ENCODE peak calls at places on chromosome 17, in nine cellular contexts. S, C, N, R, D, F, Z, W and E are unnamed samples.

GRCh38 chr17:9285602-9286001 is 264.3 kb downstream of the NTN1 start:
- DNase-seq in R (no peak), C (no peak), W (no peak), F (no peak), N (no peak), S (no peak), Z (no peak), D (no peak), E (peak)

GRCh38 chr17:41647940-41648410 is 23.6 kb upstream of the KRT17 start:
- DNase-seq in N (peak), Z (no peak), C (peak), R (peak), W (peak), S (peak), F (peak), D (peak), E (peak)

GRCh38 chr17:81043725-81044427 is 8.9 kb downstream of the BAIAP2 start:
- DNase-seq in N (peak), S (peak), W (peak), Z (no peak), R (peak), F (peak), D (no peak), C (no peak), E (no peak)

GRCh38 chr17:59842901-59843652 is 49.7 kb downstream of the TUBD1 start:
- DNase-seq in W (peak), S (peak), F (peak), N (peak), R (peak), D (peak), Z (peak), C (peak), E (peak)

GRCh38 chr17:10116676-10117075 is 81.7 kb downstream of the GAS7 start:
- DNase-seq in D (no peak), F (no peak), Z (no peak), W (no peak), S (no peak), C (no peak), N (no peak), R (no peak), E (no peak)

GRCh38 chr17:17994271-17994670 is 21.6 kb downstream of the DRC3 start:
- DNase-seq in F (no peak), Z (no peak), R (peak), C (no peak), N (peak), W (no peak), D (peak), S (peak), E (peak)

GRCh38 chr17:11351479-11351878 is 110.5 kb downstream of the SHISA6 start:
- DNase-seq in N (no peak), R (no peak), Z (no peak), C (no peak), D (no peak), W (no peak), F (no peak), S (no peak), E (no peak)

GRCh38 chr17:20968913-20969616 is 73.7 kb downstream of the USP22 start:
- DNase-seq in R (no peak), N (no peak), S (no peak), W (no peak), C (no peak), F (no peak), Z (no peak), D (no peak), E (no peak)

GRCh38 chr17:55005520-55005919 is 37.0 kb downstream of the STXBP4 start:
- DNase-seq in F (peak), W (peak), S (peak), N (peak), D (peak), R (peak), C (no peak), Z (no peak), E (peak)

GRCh38 chr17:58319181-58320162 is 9.1 kb downstream of the TSPOAP1 start:
- DNase-seq in Z (no peak), W (no peak), C (no peak), R (no peak), S (no peak), F (no peak), N (no peak), D (no peak), E (no peak)

GRCh38 chr17:39863918-39864746 is at the start of gene IKZF3:
- DNase-seq in N (no peak), Z (no peak), R (no peak), S (peak), F (peak), C (peak), W (peak), D (peak), E (peak)
- H3K4me3 ChIP-seq in N (no peak), Z (peak), R (peak), S (no peak), F (no peak), C (no peak), W (no peak), D (no peak), E (no peak)

DNA sequence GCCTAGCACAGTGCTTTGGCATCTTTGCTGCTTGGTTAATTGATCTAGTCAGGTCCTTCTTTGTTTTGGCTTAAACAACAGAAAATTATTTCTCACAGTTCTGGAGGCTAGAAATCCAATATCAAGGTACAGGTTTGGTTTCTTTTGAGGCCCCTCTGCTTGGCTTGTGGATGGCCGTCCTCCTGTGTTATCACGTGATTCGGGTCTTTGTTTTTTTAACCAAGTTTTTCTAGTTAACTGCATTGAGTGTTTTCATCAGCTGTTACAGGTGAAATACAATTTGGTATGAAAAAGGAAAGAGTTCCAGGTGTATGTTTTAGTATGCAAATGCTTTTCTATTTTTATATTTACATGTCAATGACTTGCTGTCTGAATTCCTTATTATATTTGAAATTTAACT is 2.8 kb downstream of the NLK start:
- DNase-seq in D (no peak), F (no peak), R (no peak), C (no peak), S (no peak), N (no peak), Z (no peak), W (no peak), E (no peak)
- H3K4me3 ChIP-seq in D (peak), F (no peak), R (no peak), C (no peak), S (no peak), N (no peak), Z (peak), W (no peak), E (no peak)

GRCh38 chr17:2751482-2751881 is 2.0 kb upstream of the CCDC92B start:
- DNase-seq in Z (no peak), F (no peak), D (no peak), C (no peak), R (no peak), N (no peak), W (no peak), S (no peak), E (no peak)

GRCh38 chr17:2749784-2750181 is 331 bp upstream of the CCDC92B start:
- DNase-seq in F (peak), C (peak), Z (peak), S (peak), D (peak), R (peak), W (peak), N (peak), E (peak)

GRCh38 chr17:2745317-2746037 is 4.0 kb downstream of the CCDC92B start:
- DNase-seq in W (no peak), R (no peak), D (no peak), C (no peak), N (no peak), Z (no peak), S (no peak), F (no peak), E (no peak)

GRCh38 chr17:2750721-2751120 is 1.3 kb upstream of the CCDC92B start:
- DNase-seq in N (no peak), Z (no peak), F (no peak), D (no peak), W (no peak), C (no peak), R (no peak), S (no peak), E (no peak)

GRCh38 chr17:2749058-2749783 is at the start of gene CCDC92B:
- DNase-seq in D (no peak), R (no peak), S (no peak), Z (no peak), N (no peak), F (no peak), W (no peak), C (no peak), E (no peak)
- H3K4me3 ChIP-seq in D (no peak), R (no peak), S (no peak), Z (no peak), N (no peak), F (no peak), W (peak), C (no peak), E (no peak)

GRCh38 chr17:19337712-19338023 is 24.9 kb downstream of the B9D1 start:
- DNase-seq in D (no peak), Z (no peak), C (no peak), W (no peak), F (no peak), S (peak), R (no peak), N (peak), E (peak)
- H3K4me3 ChIP-seq in D (no peak), Z (no peak), C (no peak), W (no peak), F (no peak), S (no peak), R (no peak), N (no peak), E (no peak)

GRCh38 chr17:4958102-4958501 is 7.2 kb downstream of the ENO3 start:
- DNase-seq in N (no peak), S (no peak), Z (no peak), W (no peak), R (no peak), D (no peak), F (no peak), C (no peak), E (no peak)

GRCh38 chr17:4956493-4957061 is 5.7 kb downstream of the ENO3 start:
- DNase-seq in Z (no peak), D (no peak), F (no peak), W (no peak), N (no peak), R (no peak), S (no peak), C (no peak), E (no peak)

GRCh38 chr17:4953461-4953961 is 2.6 kb downstream of the ENO3 start:
- DNase-seq in W (no peak), R (no peak), D (peak), S (peak), Z (no peak), C (no peak), N (peak), F (peak), E (peak)

GRCh38 chr17:4951486-4951885 is 567 bp downstream of the ENO3 start:
- DNase-seq in S (no peak), F (no peak), Z (no peak), C (no peak), N (no peak), D (no peak), R (no peak), W (no peak), E (no peak)

DNA sequence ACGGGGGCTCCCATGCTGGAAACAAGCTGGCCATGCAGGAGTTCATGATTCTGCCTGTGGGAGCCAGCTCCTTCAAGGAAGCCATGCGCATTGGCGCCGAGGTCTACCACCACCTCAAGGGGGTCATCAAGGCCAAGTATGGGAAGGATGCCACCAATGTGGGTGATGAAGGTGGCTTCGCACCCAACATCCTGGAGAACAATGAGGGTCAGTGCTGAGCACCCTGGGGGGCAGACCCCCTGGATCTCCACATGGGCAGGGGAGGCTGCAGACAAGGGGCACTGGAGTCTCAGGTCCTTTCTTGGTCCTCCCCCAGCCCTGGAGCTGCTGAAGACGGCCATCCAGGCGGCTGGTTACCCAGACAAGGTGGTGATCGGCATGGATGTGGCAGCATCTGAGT is 4.2 kb downstream of the ENO3 start:
- DNase-seq in F (no peak), Z (no peak), W (no peak), R (no peak), D (no peak), S (no peak), C (no peak), N (no peak), E (no peak)
- H3K4me3 ChIP-seq in F (no peak), Z (no peak), W (no peak), R (no peak), D (no peak), S (no peak), C (no peak), N (no peak), E (no peak)